ENCODE peak calls at places on chromosomes 11 and 22, in four cellular contexts. V is PC-3, E is HCT116, C is MM.1S. Q is an unnamed sample.

GRCh38 chr11:17063171-17064002 is 14.1 kb downstream of the RPS13 start:
- DNase-seq in V (peak; percentile 73), E (peak; percentile 42), C (peak; percentile 46), Q (peak; percentile 85)

GRCh38 chr11:22192642-22193347 is at the start of gene ANO5:
- DNase-seq in V (no peak), E (no peak), C (peak; percentile 56), Q (peak; percentile 81)

GRCh38 chr22:24521791-24522245 is 26.7 kb downstream of the UPB1 start:
- DNase-seq in V (peak; percentile 83), E (peak; percentile 86), C (peak; percentile 67), Q (peak; percentile 91)

GRCh38 chr11:44621140-44621681 is 55.7 kb downstream of the CD82 start:
- DNase-seq in V (peak; percentile 72), E (peak; percentile 41), C (peak; percentile 48), Q (peak; percentile 89)

GRCh38 chr11:48020092-48020755 is 39.9 kb downstream of the PTPRJ start:
- DNase-seq in V (no peak), E (no peak), C (no peak), Q (no peak)

GRCh38 chr11:1442163-1442562 is 44.4 kb downstream of the MOB2 start:
- DNase-seq in V (no peak), E (no peak), C (no peak), Q (peak; percentile 68)

GRCh38 chr22:22928666-22929380 is 41.2 kb downstream of the IGLL5 start:
- DNase-seq in V (peak; percentile 40), E (no peak), C (peak; percentile 100), Q (no peak)

GRCh38 chr11:110207089-110207488 is 89.3 kb downstream of the RDX start:
- DNase-seq in V (no peak), E (no peak), C (no peak), Q (peak; percentile 36)

GRCh38 chr11:8717544-8717875 is 34.9 kb downstream of the RPL27A start:
- DNase-seq in V (no peak), E (no peak), C (no peak), Q (no peak)

GRCh38 chr11:16911186-16911585 is 103.0 kb downstream of the PLEKHA7 start:
- DNase-seq in V (no peak), E (no peak), C (peak; percentile 81), Q (no peak)

GRCh38 chr11:16776716-16777115 is 38.3 kb downstream of the C11orf58 start:
- DNase-seq in V (no peak), E (no peak), C (no peak), Q (no peak)

GRCh38 chr11:125918140-125918840 is 14.0 kb downstream of the DDX25 start:
- DNase-seq in V (no peak), E (no peak), C (no peak), Q (peak; percentile 53)

GRCh38 chr11:19864141-19865120 is 151.8 kb downstream of the NAV2 start:
- DNase-seq in V (no peak), E (no peak), C (no peak), Q (peak; percentile 43)

GRCh38 chr11:12280838-12281565 is 96.4 kb upstream of the PARVA start:
- DNase-seq in V (no peak), E (no peak), C (no peak), Q (no peak)

GRCh38 chr22:32249231-32249630 is 5.9 kb downstream of the SLC5A4 start:
- DNase-seq in V (no peak), E (no peak), C (no peak), Q (no peak)

GRCh38 chr22:41915035-41915782 is at the start of gene SHISA8:
- DNase-seq in V (peak; percentile 43), E (no peak), C (peak; percentile 42), Q (peak; percentile 73)

GRCh38 chr22:42468841-42469240 is 36.6 kb upstream of the NFAM1 start:
- DNase-seq in V (no peak), E (no peak), C (no peak), Q (no peak)

GRCh38 chr11:87097582-87097981 is 59.8 kb downstream of the TMEM135 start:
- DNase-seq in V (peak; percentile 76), E (peak; percentile 19), C (peak; percentile 32), Q (peak; percentile 86)

GRCh38 chr11:84806354-84806753 is 820.8 kb downstream of the DLG2 start:
- DNase-seq in V (no peak), E (no peak), C (no peak), Q (no peak)

GRCh38 chr11:64839335-64839734 is 5.1 kb downstream of the CDC42BPG start:
- DNase-seq in V (no peak), E (no peak), C (no peak), Q (no peak)

GRCh38 chr22:46560696-46561295 is 23.4 kb upstream of the CELSR1 start:
- DNase-seq in V (no peak), E (no peak), C (no peak), Q (no peak)

GRCh38 chr11:762421-763072 is 14.7 kb downstream of the GATD1 start:
- DNase-seq in V (peak; percentile 81), E (peak; percentile 72), C (no peak), Q (peak; percentile 59)

GRCh38 chr11:86230196-86230813 is 14.2 kb upstream of the EED start:
- DNase-seq in V (peak; percentile 58), E (peak; percentile 39), C (no peak), Q (no peak)

GRCh38 chr11:69205125-69205928 is 49.6 kb downstream of the SMIM38 start:
- DNase-seq in V (no peak), E (no peak), C (no peak), Q (no peak)

GRCh38 chr11:12496181-12497025 is 119.0 kb downstream of the PARVA start:
- DNase-seq in V (no peak), E (peak; percentile 18), C (no peak), Q (peak; percentile 27)

GRCh38 chr22:50002791-50003190 is 9.8 kb downstream of the IL17REL start:
- DNase-seq in V (no peak), E (no peak), C (no peak), Q (no peak)

GRCh38 chr11:38014405-38014804 is 1416.4 kb upstream of the RAG2 start:
- DNase-seq in V (no peak), E (no peak), C (no peak), Q (no peak)

GRCh38 chr22:47695176-47695575 is 932.7 kb downstream of the TBC1D22A start:
- DNase-seq in V (no peak), E (no peak), C (peak; percentile 100), Q (no peak)

GRCh38 chr11:74320538-74320937 is 9.1 kb upstream of the P4HA3 start:
- DNase-seq in V (peak; percentile 60), E (no peak), C (no peak), Q (no peak)

GRCh38 chr11:93225642-93226041 is 27.9 kb upstream of the SLC36A4 start:
- DNase-seq in V (peak; percentile 54), E (peak; percentile 13), C (no peak), Q (peak; percentile 8)

GRCh38 chr11:34682822-34683221 is 61.9 kb downstream of the EHF start:
- DNase-seq in V (peak; percentile 79), E (peak; percentile 38), C (no peak), Q (peak; percentile 62)

GRCh38 chr11:15839061-15839460 is 517.3 kb downstream of the SOX6 start:
- DNase-seq in V (no peak), E (no peak), C (no peak), Q (no peak)

GRCh38 chr22:18005201-18005926 is 19.0 kb downstream of the MICAL3 start:
- DNase-seq in V (no peak), E (no peak), C (no peak), Q (no peak)

GRCh38 chr11:27379449-27379848 is 16.4 kb upstream of the CCDC34 start:
- DNase-seq in V (no peak), E (no peak), C (no peak), Q (no peak)

GRCh38 chr11:95330332-95330731 is 99.3 kb upstream of the SESN3 start:
- DNase-seq in V (no peak), E (no peak), C (no peak), Q (no peak)

DNA sequence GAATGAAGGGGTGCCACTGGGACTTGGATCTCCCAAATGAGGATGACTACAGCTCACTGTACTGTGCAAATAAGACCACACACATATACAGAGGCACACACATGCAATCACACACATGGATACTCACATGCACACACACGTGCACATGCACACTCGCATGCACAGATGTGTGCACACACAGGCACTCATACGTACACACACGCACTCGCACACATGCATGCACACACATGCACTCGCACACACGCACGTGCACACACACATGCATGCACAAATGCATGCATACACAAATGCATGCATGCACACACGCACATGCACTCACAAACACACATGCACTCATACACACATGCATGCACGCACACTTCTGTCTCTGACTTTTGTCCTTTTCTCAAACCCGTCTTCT is 36.0 kb downstream of the TECTA start:
- DNase-seq in V (no peak), E (no peak), C (no peak), Q (no peak)
- TF ChIP-seq EZH2phosphoT487 in V (no peak), E (no peak), C (no peak), Q (no peak)

DNA sequence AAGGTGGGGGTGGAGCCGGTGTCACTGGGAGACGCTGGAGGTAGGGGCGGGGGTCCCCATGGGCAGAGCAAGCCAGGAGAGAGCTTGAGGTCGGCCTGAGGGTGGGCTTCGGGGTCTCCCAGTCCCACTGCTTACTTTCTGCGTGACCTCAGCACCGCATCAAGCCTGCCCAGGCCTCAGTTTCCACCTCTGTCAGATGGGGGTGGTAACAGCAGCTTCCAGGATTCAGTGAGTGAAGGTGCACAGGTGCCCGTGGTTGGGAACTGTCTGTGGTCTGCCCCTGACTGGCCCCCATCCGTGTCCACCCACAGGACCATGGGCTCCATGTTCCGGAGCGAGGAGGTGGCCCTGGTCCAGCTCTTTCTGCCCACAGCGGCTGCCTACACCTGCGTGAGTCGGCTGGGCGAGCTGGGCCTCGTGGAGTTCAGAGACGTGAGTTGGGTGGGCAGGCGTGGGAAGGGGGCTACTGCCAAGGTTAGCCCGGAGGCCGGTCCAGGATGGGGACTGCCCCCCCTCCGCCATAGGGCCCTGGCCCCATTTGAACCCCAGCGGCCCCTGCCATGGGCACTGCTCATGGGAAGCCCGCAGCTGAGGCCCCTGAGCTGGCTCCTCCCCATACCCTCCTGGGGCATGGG is 2.2 kb downstream of the TCIRG1 start:
- DNase-seq in V (no peak), E (no peak), C (no peak), Q (no peak)
- H3K27ac ChIP-seq in V (peak overlapping the region; percentile 56), E (no peak overlapping the region), C (peak overlapping the region; percentile 76), Q (no peak overlapping the region)

DNA sequence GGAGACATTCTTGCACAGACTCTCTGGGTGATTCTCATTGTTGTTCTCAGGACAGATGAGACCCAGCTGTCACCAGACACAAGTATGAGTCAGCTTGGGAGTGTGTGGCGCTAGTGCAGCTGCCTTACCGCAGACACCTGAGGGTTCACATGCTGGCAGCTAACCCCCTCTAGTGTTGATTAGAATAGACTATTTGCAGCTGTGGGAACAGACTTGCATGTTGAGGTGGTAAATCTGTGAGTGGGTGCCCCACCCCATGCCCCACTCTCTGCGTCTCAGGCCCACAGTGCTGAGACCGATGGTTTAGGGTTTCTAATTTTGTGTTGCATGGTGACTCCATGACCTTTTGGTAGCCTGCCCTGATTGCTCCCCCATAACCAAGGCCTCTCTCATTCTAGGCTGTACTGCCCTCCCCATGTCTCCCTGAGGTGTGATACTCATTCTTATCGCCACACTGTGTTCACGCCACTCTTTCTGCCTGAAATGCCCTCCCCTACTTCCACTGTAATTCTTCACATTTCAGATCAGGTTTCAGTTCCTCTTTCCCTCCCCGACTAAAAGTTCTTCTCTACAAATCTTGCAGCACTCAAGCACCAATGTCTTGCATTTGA is 73.7 kb upstream of the KIRREL3 start:
- DNase-seq in V (peak; percentile 54), E (no peak), C (peak; percentile 96), Q (peak; percentile 50)
- TF ChIP-seq CTCF in V (peak; percentile 57), E (no peak), C (peak; percentile 80), Q (peak; percentile 48)

DNA sequence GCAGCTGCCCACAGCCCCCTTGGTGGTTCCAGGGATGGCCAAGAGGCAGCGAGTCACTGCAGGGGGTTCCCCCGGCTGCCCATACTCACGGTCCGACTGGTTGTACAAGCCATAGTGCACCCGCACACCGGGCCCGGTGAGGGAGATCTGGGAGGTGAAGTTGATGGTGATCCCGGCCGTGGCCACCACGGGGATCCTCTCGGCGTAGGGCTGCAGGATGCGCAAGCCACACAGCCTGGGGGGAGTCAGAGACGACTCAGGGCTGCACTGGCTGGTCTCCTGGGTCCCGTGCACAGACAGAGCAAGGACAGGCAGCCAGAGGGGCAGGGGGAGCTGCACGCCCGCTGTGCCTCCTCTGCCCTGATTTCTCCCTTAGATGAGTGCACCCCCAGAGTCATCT is 23.5 kb downstream of the KCTD17 start:
- DNase-seq in V (no peak), E (no peak), C (no peak), Q (no peak)
- TF ChIP-seq EZH2phosphoT487 in V (no peak), E (no peak), C (no peak), Q (no peak)

Q was measured in GM23338.